ENCODE peak calls at places on chromosomes 13 and 19, in four cellular contexts. X, Z, L and P are unnamed samples.

GRCh38 chr13:35992964-35993363 is 138.2 kb downstream of the DCLK1 start:
- DNase-seq in X (no peak), L (no peak), Z (no peak), P (no peak)

GRCh38 chr19:11624064-11624463 is 26.8 kb downstream of the ZNF627 start:
- DNase-seq in X (no peak), L (no peak), Z (peak), P (no peak)

GRCh38 chr19:17248011-17248776 is 2.5 kb upstream of the NR2F6 start:
- DNase-seq in X (no peak), L (no peak), Z (peak), P (no peak)

GRCh38 chr13:75938811-75939525 is 302.8 kb downstream of the LMO7 start:
- DNase-seq in X (no peak), Z (no peak), L (no peak), P (no peak)

GRCh38 chr13:51935326-51936171 is 73.8 kb downstream of the CCDC70 start:
- DNase-seq in Z (no peak), L (no peak), X (no peak), P (no peak)

GRCh38 chr19:3386447-3387234 is 20.3 kb downstream of the NFIC start:
- DNase-seq in L (peak), Z (no peak), X (no peak), P (no peak)

GRCh38 chr13:51501592-51502205 is 48.9 kb upstream of the INTS6 start:
- DNase-seq in X (no peak), L (peak), Z (peak), P (no peak)

GRCh38 chr19:51726049-51726448 is 2.3 kb upstream of the HAS1 start:
- DNase-seq in L (no peak), Z (peak), X (no peak), P (no peak)

GRCh38 chr19:16025108-16026101 is 50.9 kb upstream of the TPM4 start:
- DNase-seq in X (peak), L (peak), Z (peak), P (no peak)

GRCh38 chr13:49225358-49226042 is 5.4 kb downstream of the MLNR start:
- DNase-seq in L (peak), Z (no peak), X (no peak), P (no peak)

GRCh38 chr19:4472174-4472974 is at the start of gene HDGFL2:
- DNase-seq in L (no peak), Z (no peak), X (peak), P (no peak)

GRCh38 chr13:77207943-77208342 is 119.0 kb downstream of the MYCBP2 start:
- DNase-seq in X (no peak), L (no peak), Z (peak), P (no peak)

GRCh38 chr13:45086484-45086883 is 33.8 kb upstream of the GTF2F2 start:
- DNase-seq in L (no peak), Z (no peak), X (no peak), P (no peak)

GRCh38 chr13:81017525-81018152 is 676.7 kb upstream of the SPRY2 start:
- DNase-seq in X (no peak), Z (peak), L (no peak), P (no peak)

GRCh38 chr13:99083976-99084375 is 106.1 kb upstream of the DOCK9 start:
- DNase-seq in X (no peak), L (no peak), Z (no peak), P (peak)

GRCh38 chr13:98675837-98676236 is 76.6 kb downstream of the SLC15A1 start:
- DNase-seq in L (no peak), X (no peak), Z (no peak), P (no peak)

GRCh38 chr19:38457202-38457601 is 23.7 kb downstream of the RYR1 start:
- DNase-seq in L (no peak), X (no peak), Z (no peak), P (no peak)

GRCh38 chr19:27793128-27793643 is 1419.8 kb downstream of the UQCRFS1 start:
- DNase-seq in X (no peak), L (peak), Z (peak), P (no peak)

GRCh38 chr19:19105365-19106060 is 32.8 kb downstream of the TMEM161A start:
- DNase-seq in X (no peak), L (peak), Z (peak), P (no peak)

GRCh38 chr19:13873776-13874515 is 3.0 kb upstream of the NANOS3 start:
- DNase-seq in L (no peak), Z (no peak), X (no peak), P (no peak)

GRCh38 chr13:20924758-20925394 is 22.3 kb upstream of the XPO4 start:
- DNase-seq in Z (peak), L (peak), X (peak), P (peak)

GRCh38 chr19:49925486-49925885 is 3.5 kb upstream of the ATF5 start:
- DNase-seq in X (no peak), L (no peak), Z (no peak), P (no peak)

GRCh38 chr19:49927526-49928264 is 1.3 kb upstream of the ATF5 start:
- DNase-seq in L (no peak), Z (no peak), X (no peak), P (no peak)

GRCh38 chr19:49924004-49924880 is 4.8 kb upstream of the ATF5 start:
- DNase-seq in Z (no peak), L (no peak), X (no peak), P (no peak)

GRCh38 chr19:49929121-49929610 is at the start of the genes ATF5 and NUP62:
- DNase-seq in X (peak), L (peak), Z (peak), P (peak)

DNA sequence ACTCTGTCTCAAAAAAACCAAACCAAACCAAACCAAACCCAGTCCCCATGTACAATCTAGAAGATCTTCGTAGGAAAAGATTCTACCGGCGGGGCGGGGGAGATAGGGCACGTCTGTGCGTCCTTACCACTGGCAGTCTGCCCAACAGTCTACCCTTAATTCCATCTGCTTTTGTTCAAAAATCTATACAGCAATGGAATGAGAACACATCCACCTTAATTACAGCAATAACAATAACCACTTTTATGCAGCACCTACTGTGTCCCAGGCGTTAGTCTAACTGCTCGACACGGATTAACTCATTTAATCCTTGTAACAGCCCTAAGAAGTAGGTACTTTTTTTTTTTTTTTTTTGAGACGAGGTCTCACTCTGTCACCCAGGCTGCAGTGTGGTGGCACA is 2.5 kb upstream of the ATF5 start:
- DNase-seq in Z (no peak), L (no peak), X (no peak), P (no peak)
- H3K27ac ChIP-seq in Z (no peak), L (no peak), X (no peak), P (no peak)

GRCh38 chr13:30466841-30467252 is 1.1 kb upstream of the HMGB1 start:
- DNase-seq in Z (no peak), X (no peak), L (no peak), P (no peak)
- H3K27ac ChIP-seq in Z (peak), X (no peak), L (no peak), P (no peak)

GRCh38 chr19:41944336-41944735 is 14.8 kb downstream of the RABAC1 start:
- DNase-seq in Z (no peak), L (no peak), X (no peak), P (no peak)
- H3K27ac ChIP-seq in Z (no peak), L (no peak), X (peak), P (peak)

DNA sequence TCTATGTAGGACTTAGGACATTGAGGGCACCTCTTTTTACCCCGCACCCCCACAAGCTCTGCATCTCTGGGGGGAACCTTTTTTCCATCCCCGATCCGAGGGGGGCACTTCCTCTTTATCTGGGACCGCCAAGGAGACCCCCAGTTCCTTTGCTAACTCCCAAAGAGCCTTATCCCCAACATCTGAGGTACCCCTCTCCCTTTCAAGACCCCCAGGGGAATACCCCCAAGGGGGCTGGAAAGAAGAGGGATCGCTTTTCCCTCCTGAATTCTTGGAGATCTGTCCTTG is 1.1 kb downstream of the TNFSF9 start:
- DNase-seq in L (no peak), X (no peak), Z (no peak), P (no peak)
- H3K27ac ChIP-seq in L (no peak), X (no peak), Z (peak), P (peak)

DNA sequence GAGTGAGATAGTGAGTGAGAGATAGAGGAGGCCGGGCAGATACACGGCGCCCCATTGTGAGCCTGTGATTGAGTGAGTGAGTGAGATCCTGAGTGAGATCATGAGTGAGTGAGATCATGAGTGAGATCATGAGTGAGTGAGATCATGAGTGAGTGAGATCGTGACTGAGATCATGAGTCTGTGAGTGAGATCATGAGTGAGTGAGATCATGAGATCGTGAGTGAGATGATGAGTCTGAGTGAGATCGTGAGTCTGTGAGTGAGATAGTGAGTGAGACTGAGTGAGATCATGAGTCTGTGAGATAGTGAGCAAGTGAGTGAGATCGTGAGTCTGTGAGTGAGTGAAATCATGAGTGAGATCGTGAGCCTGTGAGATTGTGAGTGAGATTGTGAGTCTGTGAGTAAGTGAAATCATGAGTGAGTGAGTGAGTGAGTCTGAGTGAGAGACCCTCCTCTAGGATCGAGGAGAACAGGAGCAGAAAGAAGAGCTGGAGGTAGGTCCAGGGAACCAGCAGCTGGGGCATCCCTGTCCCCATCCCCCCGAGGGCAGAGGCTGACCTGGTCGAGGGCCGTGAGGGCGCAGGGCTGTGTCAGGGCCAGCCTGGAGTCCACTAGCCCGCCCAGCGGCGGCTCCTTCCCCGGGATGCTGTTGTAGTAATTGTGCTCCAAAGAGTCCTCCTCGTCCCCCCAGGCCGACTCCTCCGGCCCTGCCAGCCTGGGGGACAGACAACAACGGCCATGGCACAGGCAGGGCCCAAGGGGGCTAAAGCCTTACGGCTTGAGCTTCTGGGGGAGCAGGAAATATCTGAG is 25.4 kb upstream of the C2CD4C start:
- DNase-seq in Z (no peak), L (no peak), X (no peak), P (no peak)
- H3K27ac ChIP-seq in Z (no peak), L (no peak), X (no peak), P (no peak)